ENCODE peak calls at places on chromosomes 4 and X, in six cellular contexts. U is thyroid gland, F is tibial nerve, Z is H1, R is ovary, H is breast epithelium. X is an unnamed sample.

GRCh38 chrX:66766318-66766717 is 127.4 kb upstream of the EDA2R start:
- DNase-seq in R (no peak), H (no peak), U (no peak), Z (no peak), F (no peak), X (no peak)

GRCh38 chrX:136162827-136163427 is 15.6 kb downstream of the FHL1 start:
- DNase-seq in R (no peak), Z (no peak), F (no peak), H (no peak), U (peak), X (peak)

GRCh38 chr4:24042094-24042493 is 152.2 kb upstream of the PPARGC1A start:
- DNase-seq in F (no peak), Z (no peak), H (no peak), U (no peak), R (no peak), X (no peak)

GRCh38 chr4:57148831-57149230 is 38.6 kb upstream of the IGFBP7 start:
- DNase-seq in H (no peak), U (no peak), R (no peak), F (no peak), Z (no peak), X (no peak)

GRCh38 chrX:153469811-153470410 is 465 bp downstream of the HAUS7 start:
- DNase-seq in F (no peak), H (no peak), Z (no peak), R (no peak), U (peak), X (peak)

GRCh38 chrX:69539437-69539836 is 35.3 kb downstream of the NALF2 start:
- DNase-seq in U (peak), R (no peak), Z (no peak), F (no peak), H (no peak), X (no peak)

GRCh38 chr4:17447675-17448298 is 64.1 kb downstream of the QDPR start:
- DNase-seq in R (no peak), H (no peak), U (peak), Z (no peak), F (no peak), X (peak)

GRCh38 chrX:3990569-3990968 is 277.1 kb upstream of the PRKX start:
- DNase-seq in H (no peak), U (no peak), F (no peak), R (no peak), Z (no peak), X (no peak)

GRCh38 chr4:189940178-189941004 is at the start of gene FRG1:
- DNase-seq in F (peak), R (peak), U (peak), Z (peak), H (peak), X (peak)

GRCh38 chr4:139563515-139563914 is 7.5 kb upstream of the SETD7 start:
- DNase-seq in R (no peak), U (no peak), F (no peak), H (no peak), Z (no peak), X (no peak)

GRCh38 chr4:95572304-95572991 is 23.7 kb upstream of the UNC5C start:
- DNase-seq in Z (no peak), F (peak), U (peak), H (peak), R (no peak), X (no peak)

GRCh38 chrX:154002215-154002719 is 17.4 kb downstream of the IRAK1 start:
- DNase-seq in Z (no peak), H (no peak), U (peak), R (no peak), F (peak), X (no peak)

GRCh38 chrX:15310117-15310516 is 5.3 kb downstream of the ASB11 start:
- DNase-seq in Z (no peak), H (no peak), R (peak), F (no peak), U (peak), X (no peak)

GRCh38 chrX:16931855-16932254 is 14.6 kb upstream of the REPS2 start:
- DNase-seq in U (no peak), Z (no peak), R (no peak), H (no peak), F (no peak), X (no peak)

GRCh38 chr4:152655272-152656129 is 24.3 kb downstream of the TMEM154 start:
- DNase-seq in F (no peak), Z (no peak), R (no peak), U (no peak), H (no peak), X (no peak)

GRCh38 chrX:40576291-40576690 is 4.5 kb upstream of the ATP6AP2 start:
- DNase-seq in F (no peak), H (no peak), Z (no peak), U (no peak), R (no peak), X (no peak)

GRCh38 chrX:115400960-115401359 is 111.4 kb downstream of the LUZP4 start:
- DNase-seq in F (no peak), Z (no peak), H (no peak), U (no peak), R (no peak), X (no peak)

GRCh38 chr4:155805016-155805415 is 46.2 kb downstream of the GUCY1B1 start:
- DNase-seq in R (no peak), Z (no peak), F (no peak), H (no peak), U (no peak), X (no peak)

GRCh38 chr4:82614868-82615449 is 53.2 kb upstream of the TMEM150C start:
- DNase-seq in F (no peak), H (no peak), Z (no peak), U (no peak), R (no peak), X (no peak)
- TF ChIP-seq POLR2A in F (no peak), H (no peak), Z (no peak), U (no peak), R (no peak), X (no peak)

GRCh38 chr4:144872508-144873293 is 225.3 kb downstream of the ANAPC10 start:
- DNase-seq in Z (no peak), R (no peak), H (no peak), F (no peak), U (peak), X (no peak)

GRCh38 chr4:144873591-144873990 is 224.4 kb downstream of the ANAPC10 start:
- DNase-seq in H (no peak), R (no peak), F (no peak), U (no peak), Z (no peak), X (no peak)

DNA sequence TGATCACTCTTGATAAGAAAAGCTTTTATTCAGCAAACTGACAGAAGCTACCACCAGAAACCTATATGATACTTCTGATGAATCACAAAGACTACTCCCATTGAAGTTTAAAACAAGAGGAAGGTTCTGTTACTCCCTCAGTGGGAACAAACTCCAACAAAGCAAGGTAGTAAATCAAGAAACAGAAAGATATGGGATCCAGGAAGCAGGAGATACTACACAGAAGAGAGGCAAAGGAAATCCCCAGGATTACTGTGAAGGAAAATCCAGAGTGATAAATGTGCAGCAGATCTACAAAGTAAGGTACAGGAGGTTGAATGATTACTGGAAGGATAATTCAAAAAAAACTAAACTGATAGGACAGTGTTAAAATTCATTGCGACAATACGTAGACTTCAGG is 222.4 kb downstream of the HHIP start:
- DNase-seq in F (no peak), R (no peak), Z (no peak), U (no peak), H (no peak), X (no peak)
- TF ChIP-seq POLR2A in F (no peak), R (no peak), Z (no peak), U (no peak), H (no peak), X (no peak)

DNA sequence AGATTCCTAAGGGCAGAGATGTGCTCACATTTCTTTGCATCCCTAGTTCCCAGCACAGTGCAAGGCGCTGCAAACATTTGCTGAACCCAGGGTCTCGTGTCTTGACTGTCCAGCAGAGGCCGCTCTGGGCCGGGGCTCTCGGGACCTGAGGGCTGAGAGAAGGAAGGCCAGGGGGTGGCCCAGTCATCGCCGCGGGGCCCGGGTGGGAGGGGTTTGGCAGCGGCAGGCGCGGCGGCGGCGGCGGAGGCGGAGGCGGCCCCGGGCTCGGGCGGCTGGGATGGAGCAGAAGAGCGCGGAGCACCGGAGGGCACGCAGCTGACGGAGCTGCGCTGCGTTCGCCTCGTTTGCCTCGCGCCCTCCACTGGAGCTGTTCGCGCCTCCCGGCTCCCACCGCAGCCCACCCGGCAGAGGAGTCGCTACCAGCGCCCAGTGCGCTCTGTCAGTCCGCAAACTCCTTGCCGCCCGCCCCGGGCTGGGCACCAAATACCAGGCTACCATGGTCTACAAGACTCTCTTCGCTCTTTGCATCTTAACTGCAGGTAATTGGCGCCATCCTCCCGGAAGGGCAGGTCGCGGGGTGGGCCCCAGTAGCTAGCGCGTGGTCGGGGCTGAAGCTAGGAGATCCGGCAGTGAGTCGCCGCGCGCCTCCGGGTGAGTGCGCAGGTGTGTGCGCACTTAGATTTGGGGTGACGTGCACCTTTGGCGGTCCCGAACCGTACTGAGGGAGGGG is at the start of gene PARM1:
- DNase-seq in R (peak), U (peak), Z (peak), F (peak), H (peak), X (no peak)
- TF ChIP-seq POLR2A in R (peak), U (peak), Z (peak), F (no peak), H (no peak), X (no peak)

GRCh38 chrX:55451990-55452824 is at the start of gene MAGEH1:
- DNase-seq in R (peak), F (peak), U (peak), H (peak), Z (peak), X (peak)
- TF ChIP-seq POLR2A in R (no peak), F (peak), U (no peak), H (no peak), Z (no peak), X (peak)

GRCh38 chrX:34764842-34765241 is 107.8 kb upstream of the TMEM47 start:
- DNase-seq in F (no peak), Z (peak), U (no peak), H (no peak), R (no peak), X (no peak)
- TF ChIP-seq POLR2A in F (no peak), Z (no peak), U (no peak), H (no peak), R (no peak), X (no peak)

GRCh38 chr4:169270810-169271691 is at the start of gene SH3RF1:
- DNase-seq in R (peak), U (peak), F (peak), Z (no peak), H (peak), X (peak)
- TF ChIP-seq POLR2A in R (peak), U (peak), F (peak), Z (no peak), H (peak), X (peak)

DNA sequence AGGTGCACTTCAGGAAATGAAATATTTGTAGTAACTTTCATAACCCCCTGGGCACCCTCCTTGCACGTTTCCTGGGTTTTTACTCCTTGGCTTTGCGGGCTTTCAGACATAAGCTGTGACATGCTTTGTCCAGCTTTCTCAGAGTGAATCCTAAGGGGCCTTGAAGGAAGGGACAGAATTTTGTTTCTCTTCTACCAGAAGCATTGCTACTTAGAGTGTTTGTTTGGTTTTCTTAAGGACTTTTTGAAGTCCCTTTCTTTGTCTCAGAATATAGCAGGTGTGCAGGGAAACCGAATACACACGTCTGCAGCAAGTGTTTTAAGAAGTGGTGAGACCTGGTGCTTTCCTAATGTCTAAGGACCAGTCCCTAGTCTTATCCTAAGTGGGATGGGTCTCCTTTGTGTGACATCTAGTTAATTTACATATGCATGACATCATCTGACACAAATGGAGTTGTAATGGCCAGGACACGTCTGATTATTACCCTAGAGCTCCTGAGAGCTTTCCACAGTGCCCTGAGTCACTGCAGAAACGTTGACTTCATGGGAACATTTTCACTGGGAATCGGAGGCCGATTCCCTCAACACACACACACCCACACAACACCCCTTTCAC is 1.3 kb downstream of the FAM149A start:
- DNase-seq in H (no peak), F (no peak), Z (no peak), U (no peak), R (no peak), X (no peak)
- TF ChIP-seq POLR2A in H (no peak), F (no peak), Z (no peak), U (no peak), R (no peak), X (no peak)

DNA sequence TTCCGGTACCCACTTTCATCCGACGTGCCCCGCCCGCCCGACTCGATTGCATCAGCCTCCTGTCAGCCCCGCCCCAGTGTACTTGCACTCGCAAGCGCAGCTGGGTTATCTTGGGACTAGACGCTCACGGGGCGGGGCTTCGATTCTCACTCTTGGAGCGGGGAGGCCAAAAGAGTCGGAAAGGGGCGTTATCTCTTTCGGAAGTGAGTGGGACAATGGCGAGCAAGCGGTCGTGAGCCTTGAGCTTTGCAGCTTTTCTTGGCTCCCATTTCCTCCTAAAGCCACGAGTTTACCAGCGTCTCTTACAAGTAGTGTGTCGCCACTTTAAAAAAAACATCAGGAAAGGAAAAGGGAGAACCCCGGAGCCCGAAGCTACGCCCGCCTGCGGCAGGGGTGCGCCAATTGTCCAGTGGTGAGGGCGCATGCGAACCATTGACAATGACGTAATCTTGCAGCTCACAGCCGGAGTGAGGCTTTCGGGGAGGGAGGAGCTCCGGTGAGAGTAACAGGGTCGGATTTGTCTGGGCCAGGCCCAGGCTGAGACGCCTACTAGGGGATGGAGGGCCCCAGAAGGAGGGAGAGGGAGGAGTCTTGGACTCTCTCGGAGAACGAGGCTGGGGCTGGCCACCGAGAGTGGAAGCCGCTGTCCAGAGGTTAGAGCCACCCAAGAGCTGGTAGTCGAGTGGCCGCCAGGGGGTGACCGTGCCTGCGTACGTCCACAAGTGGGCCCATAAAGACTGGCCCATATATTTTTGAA is 109.5 kb downstream of the GNL3L start:
- DNase-seq in F (peak), H (peak), U (peak), R (peak), Z (peak), X (peak)
- TF ChIP-seq POLR2A in F (peak), H (no peak), U (no peak), R (peak), Z (peak), X (peak)

GRCh38 chrX:1420371-1420770 is 28.5 kb upstream of the SLC25A6 start:
- DNase-seq in Z (no peak), U (no peak), H (no peak), F (no peak), R (no peak), X (no peak)
- TF ChIP-seq POLR2A in Z (no peak), U (no peak), H (no peak), F (no peak), R (no peak), X (no peak)